ENCODE peak calls at places on chromosomes 7 and 10, in four cellular contexts. U, D, Y and R are unnamed samples.

GRCh38 chr7:36107926-36108631 is 45.0 kb upstream of the EEPD1 start:
- DNase-seq in U (no peak), D (no peak), Y (no peak), R (peak; percentile 47)

GRCh38 chr10:34001087-34001580 is 666.7 kb upstream of the NRP1 start:
- DNase-seq in U (no peak), D (no peak), Y (no peak), R (no peak)

GRCh38 chr7:8817448-8818036 is 384.1 kb downstream of the NXPH1 start:
- DNase-seq in U (no peak), D (no peak), Y (no peak), R (no peak)

GRCh38 chr10:4931587-4931986 is 31.6 kb upstream of the AKR1C1 start:
- DNase-seq in U (no peak), D (no peak), Y (no peak), R (peak; percentile 52)

GRCh38 chr10:26776258-26776657 is 78.8 kb downstream of the PDSS1 start:
- DNase-seq in U (no peak), D (no peak), Y (no peak), R (no peak)

GRCh38 chr10:43606323-43607198 is at the start of gene ZNF485:
- DNase-seq in U (peak; percentile 39), D (no peak), Y (peak; percentile 50), R (no peak)

GRCh38 chr7:26444554-26444953 is 152.9 kb downstream of the SNX10 start:
- DNase-seq in U (no peak), D (no peak), Y (no peak), R (no peak)

GRCh38 chr10:23892296-23892695 is 316.6 kb upstream of the KIAA1217 start:
- DNase-seq in U (no peak), D (no peak), Y (no peak), R (no peak)

GRCh38 chr10:15744217-15744865 is 24.6 kb upstream of the ITGA8 start:
- DNase-seq in U (no peak), D (no peak), Y (peak; percentile 37), R (peak; percentile 7)

GRCh38 chr7:144256112-144256511 is 8.5 kb downstream of the OR2A7 start:
- DNase-seq in U (no peak), D (no peak), Y (no peak), R (peak; percentile 25)

GRCh38 chr7:133887459-133887858 is 239.7 kb upstream of the LRGUK start:
- DNase-seq in U (no peak), D (no peak), Y (no peak), R (no peak)

GRCh38 chr7:40802497-40802896 is 667.7 kb downstream of the SUGCT start:
- DNase-seq in U (no peak), D (no peak), Y (no peak), R (no peak)